ENCODE peak calls at places on chromosomes 1 and 21, in nine cellular contexts. One of them, this sample, is unnamed.

GRCh38 chr1:96945509-96946084 is 224.0 kb downstream of the PTBP2 start:
- DNase-seq in naive thymus-derived CD4-positive, alpha-beta T cell: no peak
- DNase-seq in caudate nucleus: no peak
- DNase-seq in cardiac fibroblast: no peak
- DNase-seq in GM23248: no peak
- DNase-seq in left ventricle myocardium inferior: no peak
- DNase-seq in HTR-8/SVneo: no peak
- DNase-seq in upper lobe of right lung: no peak
- DNase-seq in mesenchymal stem cell: no peak
- DNase-seq in this sample: no peak

GRCh38 chr1:111486431-111486830 is 12.6 kb downstream of the C1orf162 start:
- DNase-seq in HTR-8/SVneo: no peak
- DNase-seq in cardiac fibroblast: no peak
- DNase-seq in mesenchymal stem cell: no peak
- DNase-seq in caudate nucleus: no peak
- DNase-seq in left ventricle myocardium inferior: no peak
- DNase-seq in naive thymus-derived CD4-positive, alpha-beta T cell: no peak
- DNase-seq in upper lobe of right lung: no peak
- DNase-seq in GM23248: no peak
- DNase-seq in this sample: no peak

GRCh38 chr1:11062965-11063401 is 3.2 kb upstream of the SRM start:
- DNase-seq in GM23248: peak
- DNase-seq in HTR-8/SVneo: no peak
- DNase-seq in left ventricle myocardium inferior: no peak
- DNase-seq in mesenchymal stem cell: no peak
- DNase-seq in cardiac fibroblast: peak
- DNase-seq in upper lobe of right lung: no peak
- DNase-seq in naive thymus-derived CD4-positive, alpha-beta T cell: no peak
- DNase-seq in caudate nucleus: no peak
- DNase-seq in this sample: no peak

GRCh38 chr21:34965200-34966174 is 83.6 kb downstream of the RUNX1 start:
- DNase-seq in mesenchymal stem cell: peak
- DNase-seq in naive thymus-derived CD4-positive, alpha-beta T cell: no peak
- DNase-seq in left ventricle myocardium inferior: no peak
- DNase-seq in upper lobe of right lung: no peak
- DNase-seq in caudate nucleus: no peak
- DNase-seq in cardiac fibroblast: peak
- DNase-seq in HTR-8/SVneo: peak
- DNase-seq in GM23248: peak
- DNase-seq in this sample: no peak

GRCh38 chr1:46183119-46183842 is 7.0 kb upstream of the P3R3URF start:
- DNase-seq in cardiac fibroblast: peak
- DNase-seq in HTR-8/SVneo: peak
- DNase-seq in upper lobe of right lung: peak
- DNase-seq in caudate nucleus: peak
- DNase-seq in naive thymus-derived CD4-positive, alpha-beta T cell: no peak
- DNase-seq in mesenchymal stem cell: peak
- DNase-seq in left ventricle myocardium inferior: peak
- DNase-seq in GM23248: peak
- DNase-seq in this sample: no peak

GRCh38 chr1:169513208-169513607 is 27.5 kb upstream of the SLC19A2 start:
- DNase-seq in cardiac fibroblast: peak
- DNase-seq in left ventricle myocardium inferior: no peak
- DNase-seq in HTR-8/SVneo: no peak
- DNase-seq in upper lobe of right lung: no peak
- DNase-seq in mesenchymal stem cell: no peak
- DNase-seq in caudate nucleus: no peak
- DNase-seq in GM23248: peak
- DNase-seq in naive thymus-derived CD4-positive, alpha-beta T cell: no peak
- DNase-seq in this sample: no peak

GRCh38 chr1:226496616-226497015 is 51.9 kb upstream of the STUM start:
- DNase-seq in naive thymus-derived CD4-positive, alpha-beta T cell: no peak
- DNase-seq in caudate nucleus: no peak
- DNase-seq in upper lobe of right lung: no peak
- DNase-seq in mesenchymal stem cell: no peak
- DNase-seq in cardiac fibroblast: no peak
- DNase-seq in GM23248: no peak
- DNase-seq in left ventricle myocardium inferior: no peak
- DNase-seq in HTR-8/SVneo: no peak
- DNase-seq in this sample: no peak

GRCh38 chr1:2584822-2585317 is 1.7 kb upstream of the PRXL2B start:
- DNase-seq in mesenchymal stem cell: no peak
- DNase-seq in naive thymus-derived CD4-positive, alpha-beta T cell: no peak
- DNase-seq in left ventricle myocardium inferior: no peak
- DNase-seq in GM23248: no peak
- DNase-seq in HTR-8/SVneo: no peak
- DNase-seq in upper lobe of right lung: no peak
- DNase-seq in cardiac fibroblast: no peak
- DNase-seq in caudate nucleus: no peak
- DNase-seq in this sample: no peak

GRCh38 chr1:119673171-119673940 is 25.3 kb upstream of the ZNF697 start:
- DNase-seq in left ventricle myocardium inferior: no peak
- DNase-seq in naive thymus-derived CD4-positive, alpha-beta T cell: no peak
- DNase-seq in mesenchymal stem cell: no peak
- DNase-seq in HTR-8/SVneo: no peak
- DNase-seq in caudate nucleus: no peak
- DNase-seq in cardiac fibroblast: peak
- DNase-seq in upper lobe of right lung: no peak
- DNase-seq in GM23248: peak
- DNase-seq in this sample: no peak

GRCh38 chr1:239636321-239636720 is 250.0 kb downstream of the CHRM3 start:
- DNase-seq in HTR-8/SVneo: no peak
- DNase-seq in naive thymus-derived CD4-positive, alpha-beta T cell: no peak
- DNase-seq in mesenchymal stem cell: no peak
- DNase-seq in GM23248: no peak
- DNase-seq in caudate nucleus: no peak
- DNase-seq in upper lobe of right lung: no peak
- DNase-seq in cardiac fibroblast: no peak
- DNase-seq in left ventricle myocardium inferior: no peak
- DNase-seq in this sample: no peak

GRCh38 chr1:243490748-243491686 is 235.2 kb downstream of the SDCCAG8 start:
- DNase-seq in caudate nucleus: no peak
- DNase-seq in naive thymus-derived CD4-positive, alpha-beta T cell: no peak
- DNase-seq in GM23248: peak
- DNase-seq in mesenchymal stem cell: no peak
- DNase-seq in cardiac fibroblast: no peak
- DNase-seq in upper lobe of right lung: no peak
- DNase-seq in left ventricle myocardium inferior: no peak
- DNase-seq in HTR-8/SVneo: no peak
- DNase-seq in this sample: no peak

GRCh38 chr1:191662746-191663145 is 495.5 kb upstream of the RGS18 start:
- DNase-seq in mesenchymal stem cell: no peak
- DNase-seq in upper lobe of right lung: no peak
- DNase-seq in HTR-8/SVneo: no peak
- DNase-seq in GM23248: no peak
- DNase-seq in caudate nucleus: no peak
- DNase-seq in cardiac fibroblast: no peak
- DNase-seq in naive thymus-derived CD4-positive, alpha-beta T cell: no peak
- DNase-seq in left ventricle myocardium inferior: no peak
- DNase-seq in this sample: no peak

GRCh38 chr21:16193758-16194606 is 464.2 kb downstream of the USP25 start:
- DNase-seq in upper lobe of right lung: peak
- DNase-seq in cardiac fibroblast: peak
- DNase-seq in HTR-8/SVneo: peak
- DNase-seq in caudate nucleus: peak
- DNase-seq in naive thymus-derived CD4-positive, alpha-beta T cell: peak
- DNase-seq in GM23248: peak
- DNase-seq in mesenchymal stem cell: peak
- DNase-seq in left ventricle myocardium inferior: peak
- DNase-seq in this sample: no peak

GRCh38 chr1:32895325-32896215 is 5.6 kb downstream of the TMEM54 start:
- DNase-seq in GM23248: no peak
- DNase-seq in mesenchymal stem cell: no peak
- DNase-seq in caudate nucleus: no peak
- DNase-seq in left ventricle myocardium inferior: no peak
- DNase-seq in naive thymus-derived CD4-positive, alpha-beta T cell: no peak
- DNase-seq in upper lobe of right lung: peak
- DNase-seq in HTR-8/SVneo: no peak
- DNase-seq in cardiac fibroblast: no peak
- DNase-seq in this sample: no peak

GRCh38 chr1:99697570-99697969 is 51.7 kb downstream of the PALMD start:
- DNase-seq in naive thymus-derived CD4-positive, alpha-beta T cell: no peak
- DNase-seq in upper lobe of right lung: no peak
- DNase-seq in HTR-8/SVneo: no peak
- DNase-seq in left ventricle myocardium inferior: no peak
- DNase-seq in caudate nucleus: no peak
- DNase-seq in mesenchymal stem cell: no peak
- DNase-seq in cardiac fibroblast: no peak
- DNase-seq in GM23248: no peak
- DNase-seq in this sample: no peak

GRCh38 chr1:171909711-171910110 is 68.4 kb downstream of the DNM3 start:
- DNase-seq in upper lobe of right lung: no peak
- DNase-seq in cardiac fibroblast: no peak
- DNase-seq in HTR-8/SVneo: no peak
- DNase-seq in GM23248: no peak
- DNase-seq in left ventricle myocardium inferior: no peak
- DNase-seq in caudate nucleus: no peak
- DNase-seq in naive thymus-derived CD4-positive, alpha-beta T cell: no peak
- DNase-seq in mesenchymal stem cell: no peak
- DNase-seq in this sample: no peak

GRCh38 chr1:225860860-225861441 is 21.2 kb downstream of the TMEM63A start:
- DNase-seq in left ventricle myocardium inferior: no peak
- DNase-seq in upper lobe of right lung: no peak
- DNase-seq in GM23248: no peak
- DNase-seq in mesenchymal stem cell: no peak
- DNase-seq in HTR-8/SVneo: no peak
- DNase-seq in caudate nucleus: no peak
- DNase-seq in cardiac fibroblast: no peak
- DNase-seq in naive thymus-derived CD4-positive, alpha-beta T cell: no peak
- DNase-seq in this sample: no peak

GRCh38 chr1:218557731-218558130 is 212.6 kb downstream of the TGFB2 start:
- DNase-seq in cardiac fibroblast: peak
- DNase-seq in naive thymus-derived CD4-positive, alpha-beta T cell: no peak
- DNase-seq in GM23248: no peak
- DNase-seq in HTR-8/SVneo: no peak
- DNase-seq in upper lobe of right lung: no peak
- DNase-seq in left ventricle myocardium inferior: no peak
- DNase-seq in mesenchymal stem cell: no peak
- DNase-seq in caudate nucleus: no peak
- DNase-seq in this sample: no peak

GRCh38 chr1:89802036-89802435 is 18.8 kb upstream of the LRRC8D start:
- DNase-seq in cardiac fibroblast: no peak
- DNase-seq in HTR-8/SVneo: no peak
- DNase-seq in naive thymus-derived CD4-positive, alpha-beta T cell: no peak
- DNase-seq in GM23248: no peak
- DNase-seq in caudate nucleus: no peak
- DNase-seq in left ventricle myocardium inferior: no peak
- DNase-seq in upper lobe of right lung: no peak
- DNase-seq in mesenchymal stem cell: no peak
- DNase-seq in this sample: no peak

GRCh38 chr1:170664283-170664827 is 424 bp downstream of the PRRX1 start:
- DNase-seq in mesenchymal stem cell: no peak
- DNase-seq in upper lobe of right lung: no peak
- DNase-seq in caudate nucleus: no peak
- DNase-seq in HTR-8/SVneo: peak
- DNase-seq in GM23248: peak
- DNase-seq in cardiac fibroblast: peak
- DNase-seq in naive thymus-derived CD4-positive, alpha-beta T cell: no peak
- DNase-seq in left ventricle myocardium inferior: peak
- DNase-seq in this sample: no peak

GRCh38 chr1:54200519-54200997 is 591 bp downstream of the MRPL37 start:
- DNase-seq in HTR-8/SVneo: no peak
- DNase-seq in mesenchymal stem cell: peak
- DNase-seq in upper lobe of right lung: no peak
- DNase-seq in caudate nucleus: no peak
- DNase-seq in naive thymus-derived CD4-positive, alpha-beta T cell: no peak
- DNase-seq in left ventricle myocardium inferior: no peak
- DNase-seq in cardiac fibroblast: peak
- DNase-seq in GM23248: peak
- DNase-seq in this sample: no peak

GRCh38 chr1:31642366-31642765 is 2.3 kb downstream of the PEF1 start:
- DNase-seq in caudate nucleus: no peak
- DNase-seq in mesenchymal stem cell: no peak
- DNase-seq in HTR-8/SVneo: no peak
- DNase-seq in naive thymus-derived CD4-positive, alpha-beta T cell: no peak
- DNase-seq in left ventricle myocardium inferior: no peak
- DNase-seq in cardiac fibroblast: no peak
- DNase-seq in upper lobe of right lung: no peak
- DNase-seq in GM23248: no peak
- DNase-seq in this sample: no peak

GRCh38 chr1:42085596-42085995 is 67.6 kb upstream of the GUCA2B start:
- DNase-seq in upper lobe of right lung: no peak
- DNase-seq in HTR-8/SVneo: peak
- DNase-seq in left ventricle myocardium inferior: no peak
- DNase-seq in GM23248: peak
- DNase-seq in cardiac fibroblast: peak
- DNase-seq in caudate nucleus: no peak
- DNase-seq in naive thymus-derived CD4-positive, alpha-beta T cell: no peak
- DNase-seq in mesenchymal stem cell: peak
- DNase-seq in this sample: no peak

GRCh38 chr1:91684599-91685196 is 184.0 kb downstream of the CDC7 start:
- DNase-seq in cardiac fibroblast: peak
- DNase-seq in left ventricle myocardium inferior: no peak
- DNase-seq in GM23248: peak
- DNase-seq in caudate nucleus: no peak
- DNase-seq in naive thymus-derived CD4-positive, alpha-beta T cell: peak
- DNase-seq in HTR-8/SVneo: no peak
- DNase-seq in mesenchymal stem cell: peak
- DNase-seq in upper lobe of right lung: no peak
- DNase-seq in this sample: no peak

This sample was measured in GM12892.